ENCODE peak calls at places on chromosomes 4 and X, in five cellular contexts. V is epithelial cell of esophagus, A is kidney epithelial cell, Q is IMR-90, E is cardiac fibroblast. W is an unnamed sample.
A peak's percentile ranks its signal among the peaks of the same experiment; 100 is the strongest.

GRCh38 chr4:89558147-89558546 is 250.5 kb upstream of the GPRIN3 start:
- DNase-seq in V (peak; percentile 12), A (no peak), Q (no peak), E (no peak), W (no peak)

GRCh38 chr4:131091896-131092295 is 1995.9 kb downstream of the C4orf33 start:
- DNase-seq in V (peak; percentile 63), A (peak; percentile 5), Q (peak; percentile 4), E (peak; percentile 45), W (no peak)

GRCh38 chr4:109263721-109264120 is 38.7 kb downstream of the COL25A1 start:
- DNase-seq in V (no peak), A (no peak), Q (no peak), E (no peak), W (no peak)

GRCh38 chr4:113179996-113180395 is 130.5 kb downstream of the ANK2 start:
- DNase-seq in V (peak; percentile 9), A (no peak), Q (peak; percentile 4), E (no peak), W (no peak)

GRCh38 chr4:149845643-149846208 is 30.1 kb upstream of the IQCM start:
- DNase-seq in V (peak; percentile 7), A (no peak), Q (no peak), E (no peak), W (no peak)

GRCh38 chr4:78512357-78512920 is 39.1 kb upstream of the ANXA3 start:
- DNase-seq in V (no peak), A (no peak), Q (peak; percentile 10), E (peak; percentile 31), W (no peak)

GRCh38 chr4:186819357-186820086 is 95.9 kb upstream of the FAT1 start:
- DNase-seq in V (no peak), A (no peak), Q (no peak), E (no peak), W (no peak)

GRCh38 chrX:77937291-77937690 is 26.8 kb downstream of the ATP7A start:
- DNase-seq in V (peak; percentile 70), A (no peak), Q (peak; percentile 80), E (peak; percentile 16), W (no peak)

GRCh38 chrX:3712080-3712869 is 1.2 kb downstream of the PRKX start:
- DNase-seq in V (peak; percentile 22), A (no peak), Q (peak; percentile 32), E (peak; percentile 51), W (no peak)

GRCh38 chr4:159360549-159360948 is 257.7 kb downstream of the RAPGEF2 start:
- DNase-seq in V (peak; percentile 81), A (peak; percentile 63), Q (peak; percentile 96), E (peak; percentile 70), W (peak; percentile 80)

GRCh38 chr4:108351806-108352205 is 183.1 kb upstream of the LEF1 start:
- DNase-seq in V (no peak), A (no peak), Q (no peak), E (no peak), W (no peak)

GRCh38 chr4:80220711-80221110 is 23.4 kb downstream of the PRDM8 start:
- DNase-seq in V (no peak), A (no peak), Q (no peak), E (no peak), W (no peak)

GRCh38 chr4:41542526-41543270 is 4.7 kb downstream of the LIMCH1 start:
- DNase-seq in V (peak; percentile 28), A (no peak), Q (no peak), E (peak; percentile 32), W (no peak)

GRCh38 chrX:53681661-53682060 is 4.9 kb downstream of the HUWE1 start:
- DNase-seq in V (peak; percentile 64), A (no peak), Q (peak; percentile 14), E (peak; percentile 20), W (no peak)

GRCh38 chr4:110119880-110120279 is 78.5 kb downstream of the ELOVL6 start:
- DNase-seq in V (peak; percentile 68), A (peak; percentile 35), Q (peak; percentile 76), E (peak; percentile 64), W (no peak)

GRCh38 chr4:82644731-82645126 is 82.9 kb upstream of the TMEM150C start:
- DNase-seq in V (peak; percentile 35), A (no peak), Q (no peak), E (no peak), W (no peak)

GRCh38 chrX:111282991-111283390 is 12.7 kb upstream of the CAPN6 start:
- DNase-seq in V (no peak), A (no peak), Q (no peak), E (no peak), W (no peak)

GRCh38 chr4:3805026-3805425 is 38.8 kb downstream of the ADRA2C start:
- DNase-seq in V (no peak), A (no peak), Q (no peak), E (no peak), W (no peak)

GRCh38 chr4:103018391-103019318 is 850 bp downstream of the SLC9B1 start:
- DNase-seq in V (peak; percentile 37), A (no peak), Q (no peak), E (peak; percentile 70), W (no peak)

GRCh38 chr4:182265881-182266280 is 22.7 kb downstream of the TENM3 start:
- DNase-seq in V (peak; percentile 35), A (no peak), Q (no peak), E (no peak), W (no peak)

GRCh38 chrX:110108381-110108796 is 105.5 kb downstream of the TMEM164 start:
- DNase-seq in V (peak; percentile 10), A (no peak), Q (peak; percentile 36), E (peak; percentile 80), W (no peak)

GRCh38 chrX:20967725-20968124 is 406.5 kb upstream of the CNKSR2 start:
- DNase-seq in V (no peak), A (no peak), Q (no peak), E (no peak), W (no peak)

GRCh38 chrX:2391869-2392606 is 108.7 kb downstream of the DHRSX start:
- DNase-seq in V (peak; percentile 96), A (peak; percentile 90), Q (peak; percentile 82), E (peak; percentile 84), W (peak; percentile 56)

GRCh38 chrX:94493405-94493804 is 819.4 kb downstream of the FAM133A start:
- DNase-seq in V (no peak), A (no peak), Q (no peak), E (no peak), W (no peak)

DNA sequence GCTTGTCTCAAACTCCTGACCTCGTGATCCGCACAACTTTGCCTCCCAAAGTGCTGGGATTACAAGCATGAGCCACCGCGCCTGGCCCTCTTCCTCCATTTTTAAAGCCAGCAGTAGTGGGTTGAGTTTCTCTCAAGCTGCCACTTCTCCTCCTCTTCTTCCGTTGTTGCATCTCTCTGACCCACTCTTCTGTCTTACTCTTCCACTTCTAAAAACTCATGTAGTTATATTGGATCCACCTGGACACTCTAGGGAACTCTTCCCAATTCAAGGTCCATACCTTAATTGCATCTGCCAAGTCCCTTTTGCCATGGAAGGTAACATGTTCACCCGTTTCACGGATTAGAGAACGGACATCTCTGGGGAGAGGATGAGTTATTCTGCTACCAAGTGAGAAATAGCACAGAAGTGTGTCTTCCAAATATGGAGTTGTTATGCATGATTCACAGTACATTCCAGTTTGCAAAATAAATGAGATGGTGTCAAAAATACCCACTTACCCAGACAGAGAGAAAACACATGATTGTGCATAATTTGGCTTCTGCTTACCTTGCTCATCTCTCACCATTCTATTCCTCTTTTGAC is 51.8 kb downstream of the GBA3 start:
- DNase-seq in V (no peak), A (no peak), Q (no peak), E (no peak), W (no peak)
- TF ChIP-seq CTCF in V (no peak), A (no peak), Q (no peak), E (no peak), W (no peak)

GRCh38 chrX:153501530-153501929 is 6.8 kb downstream of the BGN start:
- DNase-seq in V (no peak), A (no peak), Q (no peak), E (no peak), W (no peak)

GRCh38 chrX:153504445-153505016 is 9.8 kb downstream of the BGN start:
- DNase-seq in V (no peak), A (no peak), Q (no peak), E (no peak), W (no peak)

GRCh38 chrX:153500676-153501280 is 6.0 kb downstream of the BGN start:
- DNase-seq in V (no peak), A (no peak), Q (no peak), E (no peak), W (no peak)

GRCh38 chrX:153502131-153502530 is 7.4 kb downstream of the BGN start:
- DNase-seq in V (no peak), A (no peak), Q (no peak), E (no peak), W (no peak)

DNA sequence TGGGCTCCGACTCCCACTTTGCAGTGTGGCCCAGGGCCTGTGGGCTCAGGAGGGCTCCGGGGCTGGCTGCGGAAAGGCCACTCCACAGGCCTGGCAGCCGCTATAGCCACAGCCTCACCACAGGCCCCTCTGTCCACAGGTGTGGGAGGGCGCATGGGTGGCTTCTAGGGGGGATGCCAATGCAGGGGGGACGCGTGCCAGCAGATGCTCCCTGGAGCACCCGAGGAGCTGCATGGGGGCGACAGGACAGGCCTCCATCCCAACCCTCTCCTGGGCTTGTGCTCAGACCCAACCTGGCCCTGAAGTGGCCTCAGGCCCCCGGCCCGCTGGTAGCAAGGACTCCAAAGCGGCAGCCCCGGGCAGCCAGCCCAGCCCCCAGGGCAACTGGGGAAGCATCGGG is 8.0 kb downstream of the BGN start:
- DNase-seq in V (no peak), A (no peak), Q (no peak), E (no peak), W (no peak)
- H3K4me3 ChIP-seq in V (no peak overlapping the region), A (no peak overlapping the region), Q (no peak overlapping the region), E (no peak overlapping the region), W (no peak overlapping the region)

DNA sequence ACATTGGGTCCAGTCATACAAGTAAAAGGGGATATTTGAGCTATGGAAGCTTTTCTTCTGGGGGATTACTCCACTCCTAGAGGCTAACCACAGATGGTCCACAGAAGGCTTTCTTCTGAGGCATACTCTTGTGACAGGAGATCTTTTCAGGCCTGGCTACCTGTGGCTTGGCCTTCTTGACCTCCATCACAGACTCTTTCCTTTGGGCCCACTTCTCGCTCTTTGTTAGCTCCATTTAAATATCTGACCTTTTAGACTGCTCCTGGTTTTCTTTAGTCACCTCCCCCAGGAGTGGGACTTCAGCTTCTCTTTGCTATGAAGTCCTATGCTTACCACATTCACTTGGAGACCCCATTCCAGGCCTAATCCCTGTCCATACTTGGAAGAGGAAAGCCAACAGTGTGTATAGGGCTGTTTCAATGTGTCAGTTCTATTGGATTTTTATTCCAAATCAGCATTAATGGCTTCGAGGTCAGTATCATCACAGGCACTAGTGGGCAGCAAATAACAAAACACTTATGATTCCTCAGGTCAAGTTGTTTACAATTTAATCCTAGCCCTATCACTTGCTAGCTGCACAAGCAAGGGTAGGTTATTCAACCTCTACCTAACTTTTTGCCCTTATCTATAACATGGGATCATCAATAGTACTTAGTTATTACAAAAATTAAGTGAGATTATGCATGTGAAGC is 26.3 kb downstream of the GPC3 start:
- DNase-seq in V (peak; percentile 7), A (no peak), Q (no peak), E (peak; percentile 27), W (no peak)
- TF ChIP-seq CTCF in V (peak; percentile 33), A (no peak), Q (no peak), E (no peak), W (no peak)

GRCh38 chr4:18322111-18322510 is 300.6 kb upstream of the LCORL start:
- DNase-seq in V (no peak), A (no peak), Q (no peak), E (no peak), W (no peak)

GRCh38 chr4:18314731-18315130 is 293.2 kb upstream of the LCORL start:
- DNase-seq in V (no peak), A (no peak), Q (no peak), E (no peak), W (no peak)

GRCh38 chr4:18319456-18319855 is 297.9 kb upstream of the LCORL start:
- DNase-seq in V (no peak), A (no peak), Q (no peak), E (peak; percentile 1), W (no peak)

GRCh38 chr4:18318682-18319410 is 297.3 kb upstream of the LCORL start:
- DNase-seq in V (peak; percentile 9), A (no peak), Q (no peak), E (peak; percentile 80), W (no peak)
- H3K4me3 ChIP-seq in V (no peak overlapping the region), A (no peak overlapping the region), Q (no peak overlapping the region), E (no peak overlapping the region), W (no peak overlapping the region)